ENCODE peak calls at places on chromosomes 6 and 20, in six cellular contexts. M is psoas muscle, Y is Peyer's patch, O is coronary artery, J is upper lobe of right lung, R is GM23338. D is an unnamed sample.

GRCh38 chr6:8193541-8193940 is 91.2 kb upstream of the EEF1E1 start:
- DNase-seq in M (no peak), Y (no peak), O (no peak), J (no peak), R (no peak), D (no peak)

GRCh38 chr6:1235825-1236224 is 76.1 kb upstream of the FOXQ1 start:
- DNase-seq in M (no peak), Y (no peak), O (no peak), J (no peak), R (no peak), D (no peak)

GRCh38 chr6:570812-571211 is 86.1 kb downstream of the HUS1B start:
- DNase-seq in M (no peak), Y (no peak), O (no peak), J (no peak), R (no peak), D (no peak)

GRCh38 chr6:53591873-53592272 is 47.0 kb upstream of the GCLC start:
- DNase-seq in M (no peak), Y (no peak), O (no peak), J (no peak), R (no peak), D (no peak)

GRCh38 chr20:7696311-7696710 is 243.9 kb downstream of the HAO1 start:
- DNase-seq in M (no peak), Y (no peak), O (no peak), J (no peak), R (no peak), D (peak)

GRCh38 chr20:46040902-46041535 is 12.0 kb downstream of the SLC12A5 start:
- DNase-seq in M (no peak), Y (no peak), O (no peak), J (no peak), R (peak), D (no peak)

GRCh38 chr6:54929245-54929909 is 82.8 kb downstream of the FAM83B start:
- DNase-seq in M (no peak), Y (no peak), O (no peak), J (no peak), R (no peak), D (no peak)

GRCh38 chr20:6703047-6703446 is 64.4 kb upstream of the BMP2 start:
- DNase-seq in M (no peak), Y (no peak), O (no peak), J (no peak), R (no peak), D (no peak)

GRCh38 chr6:98842489-98843180 is 8.3 kb downstream of the POU3F2 start:
- DNase-seq in M (no peak), Y (no peak), O (no peak), J (no peak), R (peak), D (no peak)

GRCh38 chr6:101534386-101534785 is 140.9 kb downstream of the GRIK2 start:
- DNase-seq in M (no peak), Y (no peak), O (no peak), J (no peak), R (no peak), D (peak)

GRCh38 chr20:51341581-51341980 is 200.9 kb downstream of the NFATC2 start:
- DNase-seq in M (no peak), Y (no peak), O (no peak), J (no peak), R (no peak), D (peak)

GRCh38 chr6:12007915-12008286 is 4.2 kb upstream of the HIVEP1 start:
- DNase-seq in M (no peak), Y (no peak), O (no peak), J (no peak), R (no peak), D (no peak)

GRCh38 chr20:57092112-57092899 is 174.1 kb downstream of the BMP7 start:
- DNase-seq in M (peak), Y (peak), O (no peak), J (peak), R (peak), D (peak)

GRCh38 chr6:36533321-36533720 is 14.0 kb downstream of the STK38 start:
- DNase-seq in M (no peak), Y (no peak), O (no peak), J (no peak), R (no peak), D (no peak)

GRCh38 chr6:89758830-89759229 is 60.8 kb downstream of the MDN1 start:
- DNase-seq in M (no peak), Y (no peak), O (no peak), J (no peak), R (no peak), D (no peak)

GRCh38 chr6:112018619-112019416 is 35.1 kb upstream of the CCN6 start:
- DNase-seq in M (peak), Y (no peak), O (peak), J (no peak), R (no peak), D (peak)

GRCh38 chr20:1964659-1965405 is 29.0 kb downstream of the PDYN start:
- DNase-seq in M (no peak), Y (no peak), O (no peak), J (no peak), R (peak), D (no peak)

GRCh38 chr6:169386431-169387057 is 132.9 kb upstream of the THBS2 start:
- DNase-seq in M (no peak), Y (no peak), O (no peak), J (no peak), R (no peak), D (peak)

GRCh38 chr20:32661820-32662528 is 11.8 kb downstream of the C20orf203 start:
- DNase-seq in M (no peak), Y (no peak), O (no peak), J (no peak), R (peak), D (no peak)

GRCh38 chr6:56491606-56492328 is 150.9 kb downstream of the DST start:
- DNase-seq in M (no peak), Y (no peak), O (no peak), J (no peak), R (no peak), D (peak)

GRCh38 chr20:43746344-43747137 is 19.7 kb upstream of the GTSF1L start:
- DNase-seq in M (no peak), Y (no peak), O (no peak), J (no peak), R (no peak), D (no peak)

GRCh38 chr6:28402197-28402596 is 2.6 kb upstream of the ZSCAN12 start:
- DNase-seq in M (no peak), Y (no peak), O (no peak), J (no peak), R (no peak), D (no peak)

GRCh38 chr20:36951977-36952738 is 650 bp upstream of the SAMHD1 start:
- DNase-seq in M (no peak), Y (no peak), O (no peak), J (no peak), R (no peak), D (no peak)

GRCh38 chr6:141667580-141668309 is 465.0 kb upstream of the GJE1 start:
- DNase-seq in M (no peak), Y (no peak), O (no peak), J (no peak), R (no peak), D (peak)

GRCh38 chr20:41738584-41739193 is 120.5 kb upstream of the CHD6 start:
- DNase-seq in M (peak), Y (no peak), O (no peak), J (no peak), R (peak), D (peak)

GRCh38 chr20:22001886-22002285 is 296.4 kb downstream of the PAX1 start:
- DNase-seq in M (no peak), Y (no peak), O (no peak), J (no peak), R (no peak), D (no peak)

GRCh38 chr6:34912715-34913464 is 23.8 kb downstream of the ANKS1A start:
- DNase-seq in M (no peak), Y (no peak), O (no peak), J (no peak), R (no peak), D (peak)

GRCh38 chr20:41145821-41146620 is 8.7 kb downstream of the PLCG1 start:
- DNase-seq in M (peak), Y (no peak), O (no peak), J (peak), R (no peak), D (no peak)

GRCh38 chr6:139147628-139148027 is 12.7 kb downstream of the HECA start:
- DNase-seq in M (no peak), Y (peak), O (no peak), J (no peak), R (no peak), D (no peak)

GRCh38 chr20:4014031-4014474 is 1.3 kb downstream of the RNF24 start:
- DNase-seq in M (no peak), Y (no peak), O (no peak), J (no peak), R (peak), D (peak)

GRCh38 chr6:57159127-57159526 is 13.0 kb upstream of the BAG2 start:
- DNase-seq in M (no peak), Y (no peak), O (no peak), J (no peak), R (no peak), D (no peak)

GRCh38 chr20:1292620-1293019 is 26.5 kb downstream of the SNPH start:
- DNase-seq in M (no peak), Y (no peak), O (no peak), J (no peak), R (no peak), D (no peak)

GRCh38 chr6:8113260-8113659 is 10.9 kb upstream of the EEF1E1 start:
- DNase-seq in M (no peak), Y (no peak), O (no peak), J (no peak), R (no peak), D (no peak)

GRCh38 chr6:32240686-32241085 is 16.8 kb upstream of the NOTCH4 start:
- DNase-seq in M (no peak), Y (no peak), O (no peak), J (no peak), R (no peak), D (no peak)

GRCh38 chr6:32249262-32249661 is 25.4 kb upstream of the NOTCH4 start:
- DNase-seq in M (no peak), Y (no peak), O (no peak), J (no peak), R (no peak), D (no peak)

GRCh38 chr6:32244270-32244669 is 20.4 kb upstream of the NOTCH4 start:
- DNase-seq in M (peak), Y (no peak), O (no peak), J (no peak), R (no peak), D (no peak)

GRCh38 chr6:32239462-32239861 is 15.6 kb upstream of the NOTCH4 start:
- DNase-seq in M (no peak), Y (no peak), O (no peak), J (no peak), R (no peak), D (no peak)

DNA sequence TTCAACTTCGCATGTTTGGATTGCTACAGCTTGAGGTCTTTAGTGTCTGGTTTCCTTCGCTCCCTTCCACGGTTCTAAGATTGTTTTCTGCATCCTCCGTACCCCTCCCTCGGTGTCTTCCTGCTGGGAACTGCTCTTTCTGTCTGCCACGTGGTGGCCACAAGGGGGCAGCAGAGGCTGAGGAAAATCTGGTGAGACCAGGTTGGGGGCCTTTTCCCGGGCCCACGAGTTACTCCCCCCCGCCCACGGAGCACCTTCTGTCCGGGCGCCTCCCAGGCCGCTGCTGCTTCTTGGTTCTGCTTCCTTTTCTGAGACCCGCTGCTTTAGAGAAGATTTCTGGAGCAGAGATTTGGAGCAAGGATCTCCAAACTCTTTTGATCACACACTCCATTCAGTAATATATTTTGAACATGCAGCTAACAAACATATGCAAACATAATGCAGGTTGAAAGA is 21.1 kb upstream of the NOTCH4 start:
- DNase-seq in M (peak), Y (peak), O (no peak), J (peak), R (peak), D (peak)
- TF ChIP-seq CTCF in M (peak), Y (peak), O (peak), J (peak), R (peak), D (peak)

GRCh38 chr20:31605031-31605901 is at the start of gene ID1:
- DNase-seq in M (peak), Y (peak), O (peak), J (peak), R (peak), D (peak)

GRCh38 chr20:31605902-31606677 is 1.0 kb downstream of the ID1 start:
- DNase-seq in M (peak), Y (no peak), O (no peak), J (peak), R (peak), D (no peak)

GRCh38 chr20:31606928-31607639 is 2.0 kb downstream of the ID1 start:
- DNase-seq in M (no peak), Y (no peak), O (no peak), J (peak), R (peak), D (no peak)

GRCh38 chr20:31607640-31608255 is 2.7 kb downstream of the ID1 start:
- DNase-seq in M (no peak), Y (no peak), O (no peak), J (no peak), R (no peak), D (no peak)

DNA sequence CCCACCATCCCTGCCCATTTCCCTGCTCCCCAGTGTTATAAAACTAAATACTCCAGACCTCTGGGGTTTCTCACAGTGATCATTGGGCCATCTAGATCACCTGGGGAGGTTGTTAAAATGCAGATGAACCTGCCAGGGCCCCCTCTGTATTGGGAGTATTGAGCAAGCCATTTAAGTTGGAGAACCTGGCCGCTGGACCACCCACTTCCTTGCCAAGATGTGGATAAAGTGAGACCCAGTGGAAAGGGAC is 1.5 kb downstream of the ID1 start:
- DNase-seq in M (no peak), Y (no peak), O (no peak), J (no peak), R (peak), D (no peak)
- H3K27ac ChIP-seq in M (peak), Y (peak), O (peak), J (peak), R (peak), D (no peak)

GRCh38 chr6:31592396-31592771 is 422 bp downstream of the NCR3 start:
- DNase-seq in M (no peak), Y (no peak), O (no peak), J (no peak), R (no peak), D (no peak)

GRCh38 chr6:31597006-31597405 is 4.2 kb upstream of the NCR3 start:
- DNase-seq in M (no peak), Y (no peak), O (no peak), J (no peak), R (peak), D (peak)
- TF ChIP-seq CTCF in M (peak), Y (peak), O (no peak), J (peak), R (peak), D (peak)

GRCh38 chr6:43951063-43951755 is 176.0 kb downstream of the MRPL14 start:
- DNase-seq in M (peak), Y (no peak), O (peak), J (peak), R (peak), D (no peak)

GRCh38 chr6:43952746-43953145 is 174.5 kb downstream of the MRPL14 start:
- DNase-seq in M (peak), Y (no peak), O (no peak), J (no peak), R (no peak), D (no peak)

GRCh38 chr6:43950731-43951062 is 176.6 kb downstream of the MRPL14 start:
- DNase-seq in M (no peak), Y (no peak), O (peak), J (no peak), R (no peak), D (no peak)

GRCh38 chr6:43953256-43953655 is 174.0 kb downstream of the MRPL14 start:
- DNase-seq in M (no peak), Y (no peak), O (no peak), J (no peak), R (no peak), D (no peak)

GRCh38 chr6:43951756-43952675 is 175.2 kb downstream of the MRPL14 start:
- DNase-seq in M (no peak), Y (no peak), O (peak), J (no peak), R (no peak), D (no peak)
- H3K27ac ChIP-seq in M (peak), Y (no peak), O (no peak), J (no peak), R (no peak), D (no peak)